ENCODE peak calls at places on chromosomes 6 and 20, in six cellular contexts. Q is stomach, J is AG09309, M is hepatocyte, C is foreskin fibroblast, L is osteocyte. I is an unnamed sample.
A peak's percentile ranks its signal among the peaks of the same experiment; 100 is the strongest.

GRCh38 chr6:38499697-38500096 is 140.0 kb downstream of the BTBD9 start:
- DNase-seq in Q (no peak), C (no peak), J (no peak), L (no peak), M (no peak), I (no peak)

GRCh38 chr6:148887181-148887580 is 140.4 kb downstream of the UST start:
- DNase-seq in C (no peak), Q (peak; percentile 45), L (no peak), J (no peak), M (no peak), I (no peak)

GRCh38 chr6:67009818-67010217 is 1302.8 kb upstream of the EYS start:
- DNase-seq in L (peak; percentile 23), J (no peak), Q (no peak), M (peak; percentile 28), C (no peak), I (no peak)

GRCh38 chr6:106553440-106553839 is 75.9 kb downstream of the RTN4IP1 start:
- DNase-seq in M (no peak), L (no peak), Q (no peak), J (no peak), C (no peak), I (no peak)

GRCh38 chr6:154962751-154963150 is 32.4 kb upstream of the TIAM2 start:
- DNase-seq in M (peak; percentile 23), C (peak; percentile 67), L (no peak), J (peak; percentile 61), Q (no peak), I (peak; percentile 49)

GRCh38 chr6:15495375-15495901 is 167.4 kb downstream of the DTNBP1 start:
- DNase-seq in C (no peak), Q (no peak), L (no peak), M (no peak), J (no peak), I (no peak)

GRCh38 chr6:134358320-134358719 is 40.4 kb upstream of the SGK1 start:
- DNase-seq in J (peak; percentile 74), C (no peak), M (peak; percentile 24), Q (no peak), L (no peak), I (peak; percentile 24)

GRCh38 chr6:168232989-168233874 is 86.3 kb downstream of the DACT2 start:
- DNase-seq in L (no peak), Q (no peak), C (no peak), M (no peak), J (no peak), I (no peak)

GRCh38 chr6:139582956-139583355 is 208.5 kb upstream of the CITED2 start:
- DNase-seq in Q (no peak), J (no peak), M (no peak), L (no peak), C (no peak), I (no peak)

GRCh38 chr20:1130849-1131248 is 12.4 kb downstream of the PSMF1 start:
- DNase-seq in Q (no peak), C (no peak), L (no peak), J (no peak), M (no peak), I (no peak)

GRCh38 chr6:161429921-161430490 is 156.1 kb upstream of the AGPAT4 start:
- DNase-seq in L (no peak), C (no peak), Q (no peak), J (no peak), M (no peak), I (no peak)

GRCh38 chr6:162973975-162974374 is 246.2 kb downstream of the PACRG start:
- DNase-seq in C (no peak), Q (no peak), J (no peak), L (no peak), M (no peak), I (no peak)

GRCh38 chr6:100255701-100256100 is 209.0 kb downstream of the SIM1 start:
- DNase-seq in C (no peak), L (no peak), J (no peak), M (no peak), Q (no peak), I (no peak)
- TF ChIP-seq CTCF in C (no peak), L (no peak), J (no peak), M (no peak), Q (no peak), I (no peak)

GRCh38 chr6:44201638-44202303 is 15.0 kb upstream of the MYMX start:
- DNase-seq in M (no peak), L (no peak), J (no peak), C (no peak), Q (no peak), I (no peak)
- TF ChIP-seq CTCF in M (no peak), L (no peak), J (no peak), C (no peak), Q (no peak), I (no peak)

GRCh38 chr6:143505537-143505936 is 6.0 kb downstream of the FUCA2 start:
- DNase-seq in L (no peak), Q (no peak), M (no peak), J (no peak), C (no peak), I (no peak)

GRCh38 chr6:143505111-143505510 is 6.4 kb downstream of the FUCA2 start:
- DNase-seq in M (no peak), Q (no peak), L (no peak), J (no peak), C (no peak), I (no peak)

GRCh38 chr6:143504369-143504768 is 7.2 kb downstream of the FUCA2 start:
- DNase-seq in M (no peak), Q (no peak), J (no peak), C (no peak), L (no peak), I (no peak)

GRCh38 chr6:143498428-143498827 is 13.1 kb downstream of the FUCA2 start:
- DNase-seq in M (no peak), Q (no peak), J (no peak), C (no peak), L (no peak), I (no peak)

DNA sequence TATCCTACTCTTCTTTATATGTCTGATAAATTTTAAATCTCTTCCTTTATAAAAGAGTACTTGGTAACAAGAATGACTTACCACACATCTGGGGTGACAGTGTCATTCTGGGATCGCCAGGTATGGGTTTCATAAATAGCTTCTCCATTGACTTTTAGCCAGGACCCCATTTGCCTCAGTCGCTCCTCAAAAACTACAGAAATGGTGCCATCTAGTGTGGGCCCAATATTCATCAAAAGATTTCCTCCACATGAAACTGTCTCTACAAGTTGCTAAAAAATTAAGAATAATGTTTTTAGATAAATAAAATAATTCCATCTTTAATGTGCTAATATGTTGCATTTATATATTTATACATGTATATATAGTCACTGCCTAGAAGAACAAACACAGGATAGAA is 9.7 kb downstream of the FUCA2 start:
- DNase-seq in L (no peak), C (no peak), Q (no peak), M (no peak), J (no peak), I (no peak)
- TF ChIP-seq CTCF in L (peak; percentile 31), C (peak; percentile 2), Q (no peak), M (peak; percentile 25), J (peak; percentile 11), I (peak; percentile 5)

DNA sequence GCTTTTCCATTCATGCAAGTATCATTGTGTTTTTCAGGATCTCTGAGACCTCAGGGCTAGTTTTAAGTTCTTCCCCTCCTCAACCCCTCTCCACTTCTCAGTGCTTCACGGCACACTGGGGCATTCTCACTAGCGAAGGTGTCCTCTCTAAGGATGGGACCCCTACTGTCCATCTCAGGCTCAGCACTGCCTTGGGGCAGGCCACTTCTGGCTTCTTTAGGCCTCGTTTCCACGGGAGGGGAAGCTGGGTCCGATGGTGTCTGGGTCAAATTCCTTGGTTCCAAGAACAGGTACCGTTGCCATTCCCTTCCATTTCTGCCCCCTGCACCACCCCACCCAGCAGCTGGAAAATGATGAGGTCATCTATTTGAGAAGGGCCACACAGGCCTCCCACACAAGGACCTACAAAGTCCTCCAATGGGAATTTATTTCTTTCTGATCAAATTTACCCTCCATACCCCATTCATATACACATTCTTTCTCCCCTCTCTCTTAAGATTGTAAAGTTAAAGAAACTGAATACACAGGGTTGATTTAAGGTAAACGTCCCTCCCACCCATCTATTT is 17.2 kb downstream of the GNAS start:
- DNase-seq in C (no peak), J (no peak), L (no peak), Q (no peak), M (no peak), I (no peak)
- TF ChIP-seq CTCF in C (no peak), J (no peak), L (no peak), Q (no peak), M (no peak), I (no peak)

GRCh38 chr6:40393641-40394040 is 193.5 kb downstream of the LRFN2 start:
- DNase-seq in C (no peak), Q (no peak), L (peak; percentile 76), M (no peak), J (no peak), I (no peak)

GRCh38 chr6:40394381-40394780 is 192.8 kb downstream of the LRFN2 start:
- DNase-seq in L (peak; percentile 60), M (no peak), J (no peak), Q (no peak), C (no peak), I (no peak)

GRCh38 chr6:40397287-40398033 is 189.7 kb downstream of the LRFN2 start:
- DNase-seq in L (no peak), J (no peak), Q (no peak), M (no peak), C (no peak), I (no peak)

GRCh38 chr6:40395698-40396076 is 191.5 kb downstream of the LRFN2 start:
- DNase-seq in J (no peak), Q (no peak), C (no peak), L (peak; percentile 59), M (no peak), I (no peak)

DNA sequence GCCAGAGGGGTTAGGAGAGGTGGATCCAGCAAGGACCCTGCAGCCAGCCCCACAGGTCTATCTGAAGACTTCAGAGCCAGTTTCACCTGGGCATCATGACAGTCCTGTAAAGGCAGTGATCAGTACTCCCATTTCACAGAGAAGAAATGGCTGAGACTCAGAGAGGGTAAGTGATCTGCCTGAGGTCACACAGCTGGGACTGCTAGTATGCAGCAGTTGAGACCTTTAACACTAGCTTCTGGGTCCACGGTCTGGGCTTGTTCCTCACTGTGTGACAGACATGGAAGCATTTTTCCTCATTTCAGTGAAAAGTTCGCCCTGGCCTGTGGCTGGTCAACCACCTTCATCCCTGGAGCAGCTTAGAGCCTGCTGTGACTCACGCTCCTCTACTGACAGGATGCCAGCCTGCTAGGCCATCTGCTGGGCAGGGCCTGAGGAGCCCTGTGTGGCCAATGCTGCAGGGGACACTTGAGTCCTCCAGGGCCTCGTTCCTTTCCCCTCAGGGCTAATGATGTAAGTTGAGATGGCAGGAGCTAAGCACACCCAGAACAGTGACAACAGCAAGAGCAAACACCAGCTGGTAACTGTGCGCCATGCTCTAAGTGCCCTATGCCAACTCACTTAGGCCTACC is 192.0 kb downstream of the LRFN2 start:
- DNase-seq in L (peak; percentile 73), Q (peak; percentile 36), J (no peak), M (no peak), C (no peak), I (no peak)
- TF ChIP-seq CTCF in L (no peak), Q (no peak), J (no peak), M (no peak), C (no peak), I (no peak)

GRCh38 chr6:181049-181654 is 111.1 kb upstream of the DUSP22 start:
- DNase-seq in L (no peak), M (no peak), C (no peak), Q (no peak), J (no peak), I (no peak)
- TF ChIP-seq CTCF in L (no peak), M (no peak), C (no peak), Q (no peak), J (no peak), I (no peak)